ENCODE peak calls at places on chromosome 11, in four cellular contexts. V is dorsolateral prefrontal cortex, N is psoas muscle, J is coronary artery. W is an unnamed sample.

GRCh38 chr11:125720781-125721180 is 25.3 kb upstream of the PATE1 start:
- DNase-seq in V (no peak), N (no peak), J (no peak), W (no peak)

GRCh38 chr11:72602250-72602904 is 71.8 kb downstream of the PDE2A start:
- DNase-seq in V (no peak), N (no peak), J (no peak), W (no peak)

GRCh38 chr11:12421386-12421785 is 44.0 kb downstream of the PARVA start:
- DNase-seq in V (no peak), N (no peak), J (no peak), W (no peak)

GRCh38 chr11:16356751-16357365 is 512 bp upstream of the SOX6 start:
- DNase-seq in V (no peak), N (no peak), J (no peak), W (no peak)

GRCh38 chr11:60345489-60345888 is 18.4 kb downstream of the MS4A6E start:
- DNase-seq in V (no peak), N (no peak), J (no peak), W (no peak)

GRCh38 chr11:82995754-82996398 is 75.8 kb downstream of the RAB30 start:
- DNase-seq in V (no peak), N (peak), J (no peak), W (no peak)

GRCh38 chr11:119828011-119828410 is 99.0 kb upstream of the NECTIN1 start:
- DNase-seq in V (no peak), N (no peak), J (no peak), W (no peak)

GRCh38 chr11:65429069-65429681 is 6.6 kb downstream of the NEAT1 start:
- DNase-seq in V (peak), N (no peak), J (peak), W (no peak)

GRCh38 chr11:117189191-117189940 is 9.8 kb upstream of the TAGLN start:
- DNase-seq in V (no peak), N (no peak), J (peak), W (no peak)

GRCh38 chr11:120378474-120378873 is 42.3 kb downstream of the ARHGEF12 start:
- DNase-seq in V (no peak), N (no peak), J (no peak), W (no peak)

GRCh38 chr11:12242926-12243325 is 132.5 kb downstream of the MICAL2 start:
- DNase-seq in V (no peak), N (no peak), J (no peak), W (no peak)

GRCh38 chr11:2991477-2992233 is 474 bp downstream of the NAP1L4 start:
- DNase-seq in V (no peak), N (no peak), J (peak), W (no peak)

GRCh38 chr11:47889714-47890441 is 41.7 kb upstream of the NUP160 start:
- DNase-seq in V (no peak), N (no peak), J (no peak), W (no peak)

GRCh38 chr11:111938687-111939160 is 1.6 kb downstream of the DIXDC1 start:
- DNase-seq in V (no peak), N (no peak), J (no peak), W (no peak)

GRCh38 chr11:117449111-117449693 is 121.5 kb downstream of the CEP164 start:
- DNase-seq in V (no peak), N (no peak), J (no peak), W (no peak)

GRCh38 chr11:71962428-71963038 is 33.7 kb downstream of the RNF121 start:
- DNase-seq in V (no peak), N (no peak), J (no peak), W (no peak)

GRCh38 chr11:19714387-19715363 is 2.0 kb downstream of the NAV2 start:
- DNase-seq in V (no peak), N (peak), J (peak), W (peak)

GRCh38 chr11:71076525-71077304 is 175.7 kb downstream of the SHANK2 start:
- DNase-seq in V (no peak), N (no peak), J (no peak), W (no peak)

GRCh38 chr11:10455637-10456487 is 798 bp downstream of the AMPD3 start:
- DNase-seq in V (no peak), N (peak), J (no peak), W (no peak)

GRCh38 chr11:117643606-117644300 is 153.3 kb downstream of the DSCAML1 start:
- DNase-seq in V (no peak), N (no peak), J (no peak), W (no peak)

GRCh38 chr11:107757661-107758060 is 45.8 kb upstream of the SLN start:
- DNase-seq in V (no peak), N (no peak), J (no peak), W (no peak)

GRCh38 chr11:72740562-72741428 is 11.4 kb downstream of the ARAP1 start:
- DNase-seq in V (no peak), N (no peak), J (no peak), W (no peak)

GRCh38 chr11:121570453-121570852 is 117.7 kb upstream of the SORL1-AS1 start:
- DNase-seq in V (no peak), N (no peak), J (no peak), W (no peak)

GRCh38 chr11:17511571-17511970 is 32.6 kb downstream of the USH1C start:
- DNase-seq in V (no peak), N (no peak), J (no peak), W (no peak)

GRCh38 chr11:92057849-92058442 is 166.7 kb upstream of the FAT3 start:
- DNase-seq in V (no peak), N (no peak), J (no peak), W (no peak)

GRCh38 chr11:76730887-76731286 is 52.3 kb upstream of the TSKU start:
- DNase-seq in V (no peak), N (no peak), J (no peak), W (no peak)

GRCh38 chr11:72222907-72223614 is 1.5 kb upstream of the INPPL1 start:
- DNase-seq in V (peak), N (peak), J (peak), W (peak)

GRCh38 chr11:34395916-34396555 is 38.2 kb upstream of the ABTB2 start:
- DNase-seq in V (no peak), N (no peak), J (no peak), W (no peak)

GRCh38 chr11:130580372-130580771 is 131.9 kb downstream of the ADAMTS15 start:
- DNase-seq in V (peak), N (no peak), J (no peak), W (peak)

GRCh38 chr11:78380615-78381029 is 37.0 kb downstream of the GAB2 start:
- DNase-seq in V (no peak), N (no peak), J (no peak), W (no peak)

GRCh38 chr11:3382613-3383275 is 3.8 kb upstream of the ZNF195 start:
- DNase-seq in V (no peak), N (no peak), J (no peak), W (no peak)

GRCh38 chr11:86174101-86175046 is 70.2 kb upstream of the EED start:
- DNase-seq in V (no peak), N (peak), J (peak), W (peak)

GRCh38 chr11:15468471-15468870 is 353.7 kb downstream of the INSC start:
- DNase-seq in V (no peak), N (no peak), J (no peak), W (no peak)

GRCh38 chr11:113615773-113616172 is 90.3 kb downstream of the TMPRSS5 start:
- DNase-seq in V (no peak), N (no peak), J (no peak), W (no peak)

DNA sequence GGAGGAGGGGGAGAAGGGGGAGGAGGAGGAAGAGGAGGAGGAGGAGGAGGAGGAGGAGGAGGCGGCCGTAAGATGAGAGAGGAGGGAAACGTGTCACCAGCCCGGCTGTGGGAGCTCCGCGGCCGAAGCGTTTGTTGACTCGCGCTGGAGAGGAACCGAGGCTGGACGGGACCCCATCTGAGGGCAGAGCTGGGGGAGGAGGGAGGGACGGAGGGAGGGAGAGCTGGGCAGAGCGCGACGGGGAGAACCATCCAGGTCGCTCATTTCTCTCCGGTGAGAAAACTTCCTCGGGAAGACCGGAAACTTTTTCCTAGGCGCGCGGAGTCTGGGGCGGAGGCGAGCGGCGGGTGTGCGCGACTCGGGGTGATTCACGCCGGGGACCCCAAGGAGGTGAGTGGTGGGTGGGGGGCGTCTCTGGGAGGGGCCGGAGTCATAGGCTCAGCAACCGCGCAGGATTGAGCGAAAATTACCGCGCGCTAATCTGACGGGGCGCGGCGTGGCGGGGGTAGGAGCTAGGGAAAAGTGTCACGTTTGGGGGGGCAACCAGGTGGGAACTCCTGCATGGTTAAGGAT is 80.3 kb downstream of the PRR5L start:
- DNase-seq in V (no peak), N (peak), J (no peak), W (no peak)
- H3K27ac ChIP-seq in V (peak), N (no peak), J (peak), W (peak)

DNA sequence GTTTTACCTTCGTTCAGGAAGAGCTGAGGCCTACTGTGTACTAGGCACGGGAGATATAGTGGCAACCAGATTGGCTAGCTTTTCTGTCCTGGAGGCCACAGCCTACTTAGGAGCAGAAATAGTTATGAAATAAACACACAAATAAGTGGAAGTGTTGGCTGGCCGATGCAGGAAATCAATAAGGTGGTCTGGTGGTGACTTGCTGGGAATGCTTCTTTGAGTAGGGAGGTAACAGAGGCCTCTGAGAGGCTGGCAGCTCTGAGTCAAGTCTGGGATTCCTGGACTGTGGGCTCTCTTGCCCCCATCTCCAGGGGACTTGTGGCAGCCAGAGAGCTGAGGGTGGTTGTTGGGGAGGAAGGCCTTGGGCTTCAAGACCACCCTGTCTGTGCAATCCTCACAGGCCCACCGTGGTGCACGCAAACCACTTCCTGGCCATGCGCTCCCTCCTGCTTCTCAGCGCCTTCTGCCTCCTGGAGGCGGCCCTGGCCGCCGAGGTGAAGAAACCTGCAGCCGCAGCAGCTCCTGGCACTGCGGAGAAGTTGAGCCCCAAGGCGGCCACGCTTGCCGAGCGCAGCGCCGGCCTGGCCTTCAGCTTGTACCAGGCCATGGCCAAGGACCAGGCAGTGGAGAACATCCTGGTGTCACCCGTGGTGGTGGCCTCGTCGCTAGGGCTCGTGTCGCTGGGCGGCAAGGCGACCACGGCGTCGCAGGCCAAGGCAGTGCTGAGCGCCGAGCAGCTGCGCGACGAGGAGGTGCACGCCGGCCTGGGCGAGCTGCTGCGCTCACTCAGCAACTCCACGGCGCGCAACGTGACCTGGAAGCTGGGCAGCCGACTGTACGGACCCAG is 4.1 kb downstream of the SERPINH1 start:
- DNase-seq in V (no peak), N (no peak), J (no peak), W (no peak)
- H3K27ac ChIP-seq in V (no peak), N (peak), J (peak), W (no peak)

GRCh38 chr11:8799273-8799672 is 111.7 kb upstream of the AKIP1 start:
- DNase-seq in V (no peak), N (no peak), J (no peak), W (no peak)

GRCh38 chr11:8802263-8802662 is 108.7 kb upstream of the AKIP1 start:
- DNase-seq in V (no peak), N (no peak), J (no peak), W (no peak)

GRCh38 chr11:8801121-8801520 is 109.9 kb upstream of the AKIP1 start:
- DNase-seq in V (no peak), N (no peak), J (no peak), W (no peak)

GRCh38 chr11:8803973-8804372 is 107.0 kb upstream of the AKIP1 start:
- DNase-seq in V (no peak), N (no peak), J (no peak), W (no peak)

DNA sequence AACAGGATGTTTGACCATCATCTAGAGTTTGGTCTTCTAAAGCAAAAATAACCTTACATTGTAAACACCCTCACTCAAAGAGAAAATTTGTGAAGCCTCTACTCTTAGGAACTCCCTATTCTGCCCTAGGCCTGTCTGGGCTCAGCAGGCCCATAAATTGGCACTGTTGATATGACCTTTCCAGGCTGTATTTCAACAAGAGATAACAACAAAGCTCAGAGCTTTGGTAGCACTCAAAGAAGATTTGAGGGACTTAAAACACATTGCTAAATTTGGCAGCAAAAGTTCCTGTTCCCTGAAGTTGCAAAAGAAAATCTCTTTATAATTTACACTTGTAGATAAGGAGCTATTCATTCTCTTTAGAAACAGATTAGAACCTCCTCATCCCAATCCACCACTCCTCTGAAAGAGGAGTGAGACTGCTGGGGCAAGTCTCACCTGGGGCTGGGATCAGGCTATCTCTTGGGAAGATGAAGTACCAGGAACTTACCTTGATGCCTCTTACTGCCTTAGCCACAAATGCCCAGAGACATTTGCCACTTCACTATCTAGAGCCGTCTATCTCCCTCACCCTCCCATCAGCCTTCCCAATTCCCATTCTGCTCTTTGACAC is 110.4 kb upstream of the AKIP1 start:
- DNase-seq in V (no peak), N (no peak), J (no peak), W (no peak)
- H3K27ac ChIP-seq in V (no peak), N (no peak), J (no peak), W (no peak)

GRCh38 chr11:56740107-56740506 is 8.4 kb downstream of the OR9G4 start:
- DNase-seq in V (no peak), N (no peak), J (no peak), W (no peak)
- H3K27ac ChIP-seq in V (no peak), N (no peak), J (no peak), W (no peak)

GRCh38 chr11:13667245-13667644 is 1.2 kb upstream of the FAR1 start:
- DNase-seq in V (no peak), N (no peak), J (no peak), W (peak)
- H3K27ac ChIP-seq in V (no peak), N (no peak), J (no peak), W (no peak)

GRCh38 chr11:587978-588380 is 11.7 kb downstream of the PHRF1 start:
- DNase-seq in V (no peak), N (peak), J (no peak), W (no peak)
- H3K27ac ChIP-seq in V (no peak), N (no peak), J (no peak), W (no peak)

GRCh38 chr11:45920531-45921477 is 1.7 kb upstream of the LARGE2 start:
- DNase-seq in V (peak), N (peak), J (no peak), W (no peak)
- H3K27ac ChIP-seq in V (no peak), N (no peak), J (no peak), W (no peak)

DNA sequence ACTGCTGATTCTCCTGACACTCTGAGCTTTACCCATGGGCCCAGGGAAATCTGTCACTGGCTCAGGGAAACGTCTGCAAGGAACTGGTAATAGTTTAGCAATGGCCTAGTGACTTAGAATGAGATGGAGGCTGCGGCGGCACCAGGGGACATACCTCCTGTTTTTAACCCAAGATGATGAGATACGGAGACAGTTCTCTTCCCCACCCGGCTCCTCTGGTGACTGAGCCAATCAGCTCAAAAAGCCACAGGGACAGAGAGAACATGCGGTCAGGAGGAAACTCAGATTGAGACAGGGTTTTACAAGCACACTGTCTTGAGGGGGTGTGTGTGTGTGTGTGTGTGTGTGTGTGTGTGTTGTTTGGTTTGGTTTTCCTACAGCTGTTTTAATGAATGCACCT is 246.0 kb downstream of the NTM start:
- DNase-seq in V (no peak), N (no peak), J (no peak), W (no peak)
- H3K27ac ChIP-seq in V (peak), N (no peak), J (no peak), W (peak)

GRCh38 chr11:23974046-23974445 is 522.8 kb upstream of the LUZP2 start:
- DNase-seq in V (no peak), N (no peak), J (no peak), W (no peak)
- H3K27ac ChIP-seq in V (no peak), N (no peak), J (no peak), W (no peak)